ENCODE peak calls at places on chromosomes 11 and 22, in eight cellular contexts. One of them, this sample, is unnamed.

GRCh38 chr11:60937811-60938210 is 13.6 kb downstream of the TMEM132A start:
- DNase-seq in activated naive CD4-positive, alpha-beta T cell: no peak
- DNase-seq in ureter: no peak
- DNase-seq in GM13977: no peak
- DNase-seq in effector memory CD8-positive, alpha-beta T cell: no peak
- DNase-seq in stimulated activated CD4-positive, alpha-beta T cell treated with anti-CD3 and anti-CD28 coated beads, Interleukin-1b, Interleukin-23, amount 100 ng/mL, for 1 hour: no peak
- DNase-seq in GM12865: no peak
- DNase-seq in uterus: no peak
- DNase-seq in this sample: no peak

GRCh38 chr22:31400023-31400397 is 606 bp downstream of the DRG1 start:
- DNase-seq in activated naive CD4-positive, alpha-beta T cell: no peak
- DNase-seq in ureter: no peak
- DNase-seq in GM13977: peak; percentile 7
- DNase-seq in uterus: no peak
- DNase-seq in stimulated activated CD4-positive, alpha-beta T cell treated with anti-CD3 and anti-CD28 coated beads, Interleukin-1b, Interleukin-23, amount 100 ng/mL, for 1 hour: no peak
- DNase-seq in effector memory CD8-positive, alpha-beta T cell: no peak
- DNase-seq in GM12865: peak; percentile 13
- DNase-seq in this sample: no peak

GRCh38 chr11:117186431-117186761 is 7.9 kb downstream of the SIDT2 start:
- DNase-seq in effector memory CD8-positive, alpha-beta T cell: no peak
- DNase-seq in GM12865: no peak
- DNase-seq in uterus: peak; percentile 11
- DNase-seq in GM13977: peak; percentile 13
- DNase-seq in ureter: peak; percentile 17
- DNase-seq in stimulated activated CD4-positive, alpha-beta T cell treated with anti-CD3 and anti-CD28 coated beads, Interleukin-1b, Interleukin-23, amount 100 ng/mL, for 1 hour: no peak
- DNase-seq in activated naive CD4-positive, alpha-beta T cell: no peak
- DNase-seq in this sample: no peak

GRCh38 chr11:113184498-113184897 is 129.9 kb upstream of the TTC12 start:
- DNase-seq in uterus: peak; percentile 57
- DNase-seq in GM12865: no peak
- DNase-seq in activated naive CD4-positive, alpha-beta T cell: no peak
- DNase-seq in stimulated activated CD4-positive, alpha-beta T cell treated with anti-CD3 and anti-CD28 coated beads, Interleukin-1b, Interleukin-23, amount 100 ng/mL, for 1 hour: no peak
- DNase-seq in GM13977: no peak
- DNase-seq in effector memory CD8-positive, alpha-beta T cell: no peak
- DNase-seq in ureter: no peak
- DNase-seq in this sample: no peak

GRCh38 chr11:76636826-76637460 is 33.6 kb downstream of the LRRC32 start:
- DNase-seq in uterus: no peak
- DNase-seq in GM12865: no peak
- DNase-seq in stimulated activated CD4-positive, alpha-beta T cell treated with anti-CD3 and anti-CD28 coated beads, Interleukin-1b, Interleukin-23, amount 100 ng/mL, for 1 hour: no peak
- DNase-seq in effector memory CD8-positive, alpha-beta T cell: no peak
- DNase-seq in ureter: peak; percentile 20
- DNase-seq in GM13977: no peak
- DNase-seq in activated naive CD4-positive, alpha-beta T cell: no peak
- DNase-seq in this sample: no peak

GRCh38 chr11:95144313-95145235 is 54.9 kb downstream of the ENDOD1 start:
- DNase-seq in ureter: no peak
- DNase-seq in effector memory CD8-positive, alpha-beta T cell: no peak
- DNase-seq in stimulated activated CD4-positive, alpha-beta T cell treated with anti-CD3 and anti-CD28 coated beads, Interleukin-1b, Interleukin-23, amount 100 ng/mL, for 1 hour: no peak
- DNase-seq in uterus: no peak
- DNase-seq in activated naive CD4-positive, alpha-beta T cell: no peak
- DNase-seq in GM13977: no peak
- DNase-seq in GM12865: peak; percentile 26
- DNase-seq in this sample: no peak

GRCh38 chr11:64859542-64860414 is 15.3 kb upstream of the CDC42BPG start:
- DNase-seq in ureter: no peak
- DNase-seq in uterus: no peak
- DNase-seq in stimulated activated CD4-positive, alpha-beta T cell treated with anti-CD3 and anti-CD28 coated beads, Interleukin-1b, Interleukin-23, amount 100 ng/mL, for 1 hour: no peak
- DNase-seq in activated naive CD4-positive, alpha-beta T cell: no peak
- DNase-seq in GM13977: peak; percentile 94
- DNase-seq in GM12865: peak; percentile 98
- DNase-seq in effector memory CD8-positive, alpha-beta T cell: peak; percentile 57
- DNase-seq in this sample: no peak

GRCh38 chr11:16179668-16180067 is 176.7 kb downstream of the SOX6 start:
- DNase-seq in GM13977: no peak
- DNase-seq in ureter: no peak
- DNase-seq in activated naive CD4-positive, alpha-beta T cell: no peak
- DNase-seq in GM12865: no peak
- DNase-seq in effector memory CD8-positive, alpha-beta T cell: no peak
- DNase-seq in stimulated activated CD4-positive, alpha-beta T cell treated with anti-CD3 and anti-CD28 coated beads, Interleukin-1b, Interleukin-23, amount 100 ng/mL, for 1 hour: no peak
- DNase-seq in uterus: no peak
- DNase-seq in this sample: no peak

GRCh38 chr22:49969751-49970527 is 9.4 kb downstream of the PIM3 start:
- DNase-seq in stimulated activated CD4-positive, alpha-beta T cell treated with anti-CD3 and anti-CD28 coated beads, Interleukin-1b, Interleukin-23, amount 100 ng/mL, for 1 hour: no peak
- DNase-seq in effector memory CD8-positive, alpha-beta T cell: no peak
- DNase-seq in activated naive CD4-positive, alpha-beta T cell: no peak
- DNase-seq in GM12865: no peak
- DNase-seq in ureter: no peak
- DNase-seq in GM13977: no peak
- DNase-seq in uterus: peak; percentile 24
- DNase-seq in this sample: no peak

GRCh38 chr22:18966748-18967147 is 30.7 kb upstream of the PRODH start:
- DNase-seq in activated naive CD4-positive, alpha-beta T cell: no peak
- DNase-seq in GM12865: no peak
- DNase-seq in stimulated activated CD4-positive, alpha-beta T cell treated with anti-CD3 and anti-CD28 coated beads, Interleukin-1b, Interleukin-23, amount 100 ng/mL, for 1 hour: no peak
- DNase-seq in uterus: no peak
- DNase-seq in ureter: no peak
- DNase-seq in GM13977: no peak
- DNase-seq in effector memory CD8-positive, alpha-beta T cell: no peak
- DNase-seq in this sample: no peak

GRCh38 chr11:46106530-46107407 is 14.5 kb downstream of the PHF21A start:
- DNase-seq in activated naive CD4-positive, alpha-beta T cell: no peak
- DNase-seq in GM12865: no peak
- DNase-seq in uterus: no peak
- DNase-seq in effector memory CD8-positive, alpha-beta T cell: no peak
- DNase-seq in ureter: no peak
- DNase-seq in GM13977: no peak
- DNase-seq in stimulated activated CD4-positive, alpha-beta T cell treated with anti-CD3 and anti-CD28 coated beads, Interleukin-1b, Interleukin-23, amount 100 ng/mL, for 1 hour: no peak
- DNase-seq in this sample: no peak

GRCh38 chr11:35584321-35584720 is 33.9 kb upstream of the FJX1 start:
- DNase-seq in stimulated activated CD4-positive, alpha-beta T cell treated with anti-CD3 and anti-CD28 coated beads, Interleukin-1b, Interleukin-23, amount 100 ng/mL, for 1 hour: no peak
- DNase-seq in effector memory CD8-positive, alpha-beta T cell: no peak
- DNase-seq in GM12865: no peak
- DNase-seq in uterus: no peak
- DNase-seq in GM13977: no peak
- DNase-seq in activated naive CD4-positive, alpha-beta T cell: no peak
- DNase-seq in ureter: no peak
- DNase-seq in this sample: no peak

GRCh38 chr11:70788247-70789022 is 390.1 kb downstream of the CTTN start:
- DNase-seq in ureter: no peak
- DNase-seq in GM12865: no peak
- DNase-seq in stimulated activated CD4-positive, alpha-beta T cell treated with anti-CD3 and anti-CD28 coated beads, Interleukin-1b, Interleukin-23, amount 100 ng/mL, for 1 hour: no peak
- DNase-seq in activated naive CD4-positive, alpha-beta T cell: no peak
- DNase-seq in GM13977: no peak
- DNase-seq in uterus: no peak
- DNase-seq in effector memory CD8-positive, alpha-beta T cell: no peak
- DNase-seq in this sample: no peak

GRCh38 chr11:99418927-99419707 is 398.4 kb downstream of the CNTN5 start:
- DNase-seq in ureter: no peak
- DNase-seq in stimulated activated CD4-positive, alpha-beta T cell treated with anti-CD3 and anti-CD28 coated beads, Interleukin-1b, Interleukin-23, amount 100 ng/mL, for 1 hour: no peak
- DNase-seq in GM12865: no peak
- DNase-seq in effector memory CD8-positive, alpha-beta T cell: no peak
- DNase-seq in uterus: no peak
- DNase-seq in activated naive CD4-positive, alpha-beta T cell: no peak
- DNase-seq in GM13977: no peak
- DNase-seq in this sample: no peak

GRCh38 chr11:3156661-3157311 is 8.3 kb downstream of the OSBPL5 start:
- DNase-seq in GM13977: no peak
- DNase-seq in stimulated activated CD4-positive, alpha-beta T cell treated with anti-CD3 and anti-CD28 coated beads, Interleukin-1b, Interleukin-23, amount 100 ng/mL, for 1 hour: no peak
- DNase-seq in uterus: no peak
- DNase-seq in activated naive CD4-positive, alpha-beta T cell: no peak
- DNase-seq in ureter: no peak
- DNase-seq in GM12865: no peak
- DNase-seq in effector memory CD8-positive, alpha-beta T cell: no peak
- DNase-seq in this sample: no peak